ENCODE peak calls at places on chromosome 1, in four cellular contexts. One of them, this sample, is unnamed.

GRCh38 chr1:20405893-20406604 is 80.0 kb downstream of the CAMK2N1 start:
- DNase-seq in K562: no peak
- DNase-seq in GM12878: no peak
- DNase-seq in HepG2: no peak
- DNase-seq in this sample: no peak

GRCh38 chr1:238107322-238107721 is 216.6 kb upstream of the ZP4 start:
- DNase-seq in GM12878: no peak
- DNase-seq in HepG2: no peak
- DNase-seq in K562: no peak
- DNase-seq in this sample: no peak

GRCh38 chr1:207831517-207832327 is 79.2 kb downstream of the CD34 start:
- DNase-seq in GM12878: peak; percentile 94
- DNase-seq in K562: no peak
- DNase-seq in HepG2: no peak
- DNase-seq in this sample: no peak

GRCh38 chr1:214415131-214415530 is 134.2 kb downstream of the SMYD2 start:
- DNase-seq in HepG2: no peak
- DNase-seq in K562: no peak
- DNase-seq in GM12878: no peak
- DNase-seq in this sample: no peak

GRCh38 chr1:245173446-245174178 is 18.8 kb downstream of the KIF26B start:
- DNase-seq in K562: no peak
- DNase-seq in HepG2: no peak
- DNase-seq in GM12878: no peak
- DNase-seq in this sample: no peak

GRCh38 chr1:81801834-81802531 is 1.2 kb downstream of the ADGRL2 start:
- DNase-seq in K562: no peak
- DNase-seq in GM12878: no peak
- DNase-seq in HepG2: no peak
- DNase-seq in this sample: no peak

GRCh38 chr1:86938450-86938849 is 24.0 kb downstream of the HS2ST1 start:
- DNase-seq in K562: no peak
- DNase-seq in GM12878: no peak
- DNase-seq in HepG2: no peak
- DNase-seq in this sample: no peak

GRCh38 chr1:114002492-114003290 is 23.4 kb downstream of the OLFML3 start:
- DNase-seq in K562: no peak
- DNase-seq in HepG2: peak; percentile 4
- DNase-seq in GM12878: no peak
- DNase-seq in this sample: no peak

GRCh38 chr1:172497230-172497629 is 35.7 kb upstream of the SUCO start:
- DNase-seq in K562: no peak
- DNase-seq in GM12878: no peak
- DNase-seq in HepG2: peak; percentile 52
- DNase-seq in this sample: peak; percentile 3

GRCh38 chr1:93556291-93556690 is 108.4 kb downstream of the FNBP1L start:
- DNase-seq in K562: no peak
- DNase-seq in HepG2: no peak
- DNase-seq in GM12878: no peak
- DNase-seq in this sample: no peak

GRCh38 chr1:234608720-234609527 is 1.1 kb downstream of the IRF2BP2 start:
- DNase-seq in HepG2: no peak
- DNase-seq in GM12878: no peak
- DNase-seq in K562: peak; percentile 44
- DNase-seq in this sample: peak; percentile 69

GRCh38 chr1:202991112-202991511 is 16.1 kb upstream of the TMEM183A start:
- DNase-seq in HepG2: no peak
- DNase-seq in K562: no peak
- DNase-seq in GM12878: no peak
- DNase-seq in this sample: no peak

GRCh38 chr1:30335997-30336390 is 387.4 kb downstream of the MATN1 start:
- DNase-seq in GM12878: no peak
- DNase-seq in HepG2: no peak
- DNase-seq in K562: no peak
- DNase-seq in this sample: no peak
- TF ChIP-seq MYC in GM12878: no peak
- TF ChIP-seq MYC in HepG2: no peak
- TF ChIP-seq MYC in K562: no peak
- TF ChIP-seq MYC in this sample: no peak

GRCh38 chr1:150233359-150234308 is 2.3 kb downstream of the ANP32E start:
- DNase-seq in GM12878: no peak
- DNase-seq in K562: no peak
- DNase-seq in HepG2: no peak
- DNase-seq in this sample: no peak
- TF ChIP-seq USF2 in GM12878: no peak
- TF ChIP-seq USF2 in K562: no peak
- TF ChIP-seq USF2 in HepG2: no peak
- TF ChIP-seq USF2 in this sample: no peak

GRCh38 chr1:55478742-55479141 is 263.6 kb upstream of the USP24 start:
- DNase-seq in GM12878: no peak
- DNase-seq in K562: no peak
- DNase-seq in HepG2: peak; percentile 20
- DNase-seq in this sample: no peak
- TF ChIP-seq CTCF in GM12878: peak; percentile 7
- TF ChIP-seq CTCF in K562: peak; percentile 44
- TF ChIP-seq CTCF in HepG2: peak; percentile 54
- TF ChIP-seq CTCF in this sample: peak; percentile 12

GRCh38 chr1:215793210-215793609 is 226.1 kb downstream of the KCTD3 start:
- DNase-seq in GM12878: no peak
- DNase-seq in HepG2: no peak
- DNase-seq in K562: no peak
- DNase-seq in this sample: peak; percentile 2
- TF ChIP-seq MYC in GM12878: no peak
- TF ChIP-seq MYC in HepG2: no peak
- TF ChIP-seq MYC in K562: no peak
- TF ChIP-seq MYC in this sample: no peak

GRCh38 chr1:230253150-230253549 is 173.0 kb downstream of the PGBD5 start:
- DNase-seq in K562: no peak
- DNase-seq in HepG2: no peak
- DNase-seq in GM12878: no peak
- DNase-seq in this sample: no peak

GRCh38 chr1:230255116-230255515 is 171.0 kb downstream of the PGBD5 start:
- DNase-seq in GM12878: no peak
- DNase-seq in K562: no peak
- DNase-seq in HepG2: no peak
- DNase-seq in this sample: no peak

GRCh38 chr1:230251644-230252191 is 174.4 kb downstream of the PGBD5 start:
- DNase-seq in K562: no peak
- DNase-seq in GM12878: peak; percentile 21
- DNase-seq in HepG2: no peak
- DNase-seq in this sample: no peak

GRCh38 chr1:230255991-230256390 is 170.1 kb downstream of the PGBD5 start:
- DNase-seq in GM12878: no peak
- DNase-seq in HepG2: no peak
- DNase-seq in K562: no peak
- DNase-seq in this sample: no peak

DNA sequence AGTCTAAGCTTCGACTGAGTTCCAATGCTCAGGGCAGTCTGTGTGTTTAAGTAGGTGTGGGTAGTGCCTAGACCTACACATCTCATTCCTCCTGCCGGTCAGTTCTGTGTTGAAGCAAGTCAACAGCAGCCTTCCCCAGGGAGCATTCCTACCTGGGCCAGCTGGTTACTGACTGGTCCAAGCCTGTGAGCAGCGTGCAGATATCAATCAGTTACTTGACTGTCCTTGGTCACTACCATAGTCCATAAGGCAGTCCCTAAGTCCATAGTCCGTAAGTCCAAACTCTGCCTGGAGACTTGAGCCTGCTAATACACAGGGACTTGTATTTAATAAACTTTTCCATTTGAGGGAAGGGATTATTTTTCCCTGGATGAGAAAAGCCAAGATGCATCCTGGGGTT is 171.9 kb downstream of the PGBD5 start:
- DNase-seq in GM12878: no peak
- DNase-seq in K562: no peak
- DNase-seq in HepG2: peak; percentile 9
- DNase-seq in this sample: no peak
- TF ChIP-seq USF2 in GM12878: no peak
- TF ChIP-seq USF2 in K562: no peak
- TF ChIP-seq USF2 in HepG2: no peak
- TF ChIP-seq USF2 in this sample: no peak

GRCh38 chr1:105608713-105609112 is 1447.8 kb upstream of the PRMT6 start:
- DNase-seq in K562: no peak
- DNase-seq in GM12878: no peak
- DNase-seq in HepG2: peak; percentile 4
- DNase-seq in this sample: peak; percentile 0
- TF ChIP-seq CTCF in K562: no peak
- TF ChIP-seq CTCF in GM12878: no peak
- TF ChIP-seq CTCF in HepG2: peak; percentile 38
- TF ChIP-seq CTCF in this sample: no peak

This sample was measured in A549.